ENCODE peak calls at places on chromosome 12, in four cellular contexts. Z, F, C and R are unnamed samples.

GRCh38 chr12:459430-460258 is at the start of gene B4GALNT3:
- DNase-seq in Z (peak), F (peak), C (peak), R (peak)

GRCh38 chr12:92561543-92561899 is 141.3 kb upstream of the PLEKHG7 start:
- DNase-seq in Z (no peak), F (no peak), C (peak), R (no peak)

GRCh38 chr12:53869500-53869899 is 69.1 kb upstream of the HOXC13 start:
- DNase-seq in Z (no peak), F (no peak), C (no peak), R (no peak)

GRCh38 chr12:122001379-122002209 is 20.1 kb upstream of the BCL7A start:
- DNase-seq in Z (no peak), F (no peak), C (no peak), R (no peak)

GRCh38 chr12:115257791-115258190 is 573.8 kb upstream of the TBX3 start:
- DNase-seq in Z (no peak), F (no peak), C (peak), R (no peak)

GRCh38 chr12:12585115-12585862 is 22.6 kb upstream of the DUSP16 start:
- DNase-seq in Z (no peak), F (no peak), C (peak), R (no peak)

GRCh38 chr12:1226951-1227350 is 235.9 kb downstream of the ERC1 start:
- DNase-seq in Z (no peak), F (no peak), C (peak), R (no peak)

GRCh38 chr12:93587601-93588000 is 15.1 kb downstream of the SOCS2 start:
- DNase-seq in Z (no peak), F (no peak), C (no peak), R (no peak)

GRCh38 chr12:96193725-96194571 is at the start of gene ELK3:
- DNase-seq in Z (peak), F (peak), C (peak), R (peak)

GRCh38 chr12:112978163-112979081 is at the start of gene OAS2:
- DNase-seq in Z (peak), F (peak), C (peak), R (no peak)

GRCh38 chr12:79691299-79692248 is 810 bp upstream of the PAWR start:
- DNase-seq in Z (no peak), F (no peak), C (peak), R (no peak)

GRCh38 chr12:73677520-73678291 is 859.9 kb upstream of the ATXN7L3B start:
- DNase-seq in Z (no peak), F (no peak), C (no peak), R (no peak)

GRCh38 chr12:115468087-115468510 is 784.1 kb upstream of the TBX3 start:
- DNase-seq in Z (no peak), F (no peak), C (peak), R (no peak)

GRCh38 chr12:10016881-10017280 is 6.5 kb downstream of the CLEC12B start:
- DNase-seq in Z (no peak), F (no peak), C (peak), R (no peak)

GRCh38 chr12:48810817-48811453 is 7.4 kb upstream of the CACNB3 start:
- DNase-seq in Z (no peak), F (no peak), C (peak), R (no peak)

GRCh38 chr12:38906482-38907170 is 1.2 kb upstream of the CPNE8 start:
- DNase-seq in Z (peak), F (peak), C (peak), R (peak)

GRCh38 chr12:59027199-59027598 is 106.9 kb upstream of the LRIG3 start:
- DNase-seq in Z (no peak), F (no peak), C (no peak), R (no peak)

GRCh38 chr12:94783862-94784261 is 133.5 kb upstream of the TMCC3 start:
- DNase-seq in Z (no peak), F (no peak), C (peak), R (no peak)

GRCh38 chr12:88856201-88856600 is 275.9 kb upstream of the KITLG start:
- DNase-seq in Z (no peak), F (no peak), C (no peak), R (no peak)

GRCh38 chr12:121196902-121197301 is 13.0 kb upstream of the P2RX4 start:
- DNase-seq in Z (no peak), F (no peak), C (no peak), R (no peak)

GRCh38 chr12:121278450-121279375 is 17.8 kb downstream of the CAMKK2 start:
- DNase-seq in Z (no peak), F (no peak), C (peak), R (no peak)

GRCh38 chr12:93186131-93186530 is 191.6 kb upstream of the NUDT4 start:
- DNase-seq in Z (no peak), F (no peak), C (peak), R (no peak)

GRCh38 chr12:123597100-123597499 is 4.8 kb upstream of the DDX55 start:
- DNase-seq in Z (no peak), F (no peak), C (no peak), R (no peak)

GRCh38 chr12:67651380-67651695 is 2.8 kb downstream of the DYRK2 start:
- DNase-seq in Z (peak), F (peak), C (peak), R (no peak)
- TF ChIP-seq CTCF in Z (peak), F (peak), C (peak), R (no peak)

DNA sequence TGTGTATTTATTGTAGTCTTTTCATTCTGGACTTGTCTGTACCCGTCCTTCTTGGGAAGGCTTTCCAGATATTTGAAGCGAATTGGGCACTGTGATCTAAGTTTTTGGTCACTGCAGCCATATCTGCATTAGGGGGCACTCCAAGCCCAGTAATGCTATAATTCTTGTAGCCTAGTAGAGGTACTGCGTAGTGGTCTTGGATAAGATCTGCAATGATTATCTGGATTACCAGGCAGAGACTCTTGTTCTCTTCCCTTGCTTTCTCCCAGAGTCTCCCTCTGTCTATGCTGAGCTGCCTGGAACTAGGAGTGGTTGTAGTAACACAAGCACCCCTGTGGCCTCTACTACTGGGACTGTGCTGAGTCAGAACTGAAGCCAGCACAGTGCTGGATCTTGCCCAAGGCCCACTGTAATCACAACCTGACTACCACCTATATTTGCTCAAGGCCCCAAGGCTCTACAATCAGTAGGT is 30.0 kb downstream of the SLC38A2 start:
- DNase-seq in Z (no peak), F (no peak), C (peak), R (peak)
- TF ChIP-seq CTCF in Z (peak), F (peak), C (peak), R (peak)

GRCh38 chr12:131375972-131376345 is 334.9 kb upstream of the SFSWAP start:
- DNase-seq in Z (no peak), F (no peak), C (no peak), R (no peak)
- TF ChIP-seq CTCF in Z (no peak), F (no peak), C (no peak), R (no peak)

GRCh38 chr12:50219544-50219943 is 52.4 kb upstream of the CERS5 start:
- DNase-seq in Z (no peak), F (no peak), C (no peak), R (no peak)

GRCh38 chr12:50224026-50224692 is 57.0 kb upstream of the CERS5 start:
- DNase-seq in Z (peak), F (peak), C (no peak), R (no peak)

GRCh38 chr12:50221228-50222008 is 54.2 kb upstream of the CERS5 start:
- DNase-seq in Z (no peak), F (peak), C (peak), R (no peak)

GRCh38 chr12:50220357-50221061 is 53.3 kb upstream of the CERS5 start:
- DNase-seq in Z (no peak), F (peak), C (peak), R (no peak)

GRCh38 chr12:50222275-50222783 is 55.2 kb upstream of the CERS5 start:
- DNase-seq in Z (no peak), F (peak), C (peak), R (peak)
- TF ChIP-seq CTCF in Z (no peak), F (no peak), C (peak), R (no peak)